ENCODE peak calls at places on chromosome 3, in six cellular contexts. D is body of pancreas, R is stomach, K is fibroblast of mammary gland, F is epithelial cell of esophagus, Z is HL-60. X is an unnamed sample.

GRCh38 chr3:31613654-31614053 is 80.9 kb downstream of the STT3B start:
- DNase-seq in D (no peak), Z (no peak), R (no peak), K (no peak), F (no peak), X (no peak)

GRCh38 chr3:54065140-54065539 is 57.2 kb upstream of the CACNA2D3 start:
- DNase-seq in R (no peak), F (no peak), D (no peak), Z (no peak), K (no peak), X (no peak)

GRCh38 chr3:25784971-25785370 is 1.7 kb upstream of the NGLY1 start:
- DNase-seq in R (no peak), D (no peak), K (no peak), F (no peak), Z (no peak), X (no peak)

GRCh38 chr3:128424508-128425069 is 42.1 kb downstream of the DNAJB8 start:
- DNase-seq in F (no peak), R (no peak), K (peak), Z (no peak), D (no peak), X (peak)

GRCh38 chr3:47961815-47962606 is 54.2 kb downstream of the MAP4 start:
- DNase-seq in D (peak), F (peak), R (no peak), K (no peak), Z (no peak), X (no peak)

GRCh38 chr3:125157183-125157582 is 55.4 kb downstream of the SLC12A8 start:
- DNase-seq in D (no peak), F (no peak), Z (no peak), K (no peak), R (no peak), X (no peak)

GRCh38 chr3:153219147-153219546 is 57.1 kb downstream of the RAP2B start:
- DNase-seq in F (peak), Z (no peak), R (no peak), D (no peak), K (peak), X (no peak)

GRCh38 chr3:168116279-168116678 is 20.6 kb upstream of the GOLIM4 start:
- DNase-seq in K (peak), D (peak), F (peak), R (peak), Z (no peak), X (peak)

DNA sequence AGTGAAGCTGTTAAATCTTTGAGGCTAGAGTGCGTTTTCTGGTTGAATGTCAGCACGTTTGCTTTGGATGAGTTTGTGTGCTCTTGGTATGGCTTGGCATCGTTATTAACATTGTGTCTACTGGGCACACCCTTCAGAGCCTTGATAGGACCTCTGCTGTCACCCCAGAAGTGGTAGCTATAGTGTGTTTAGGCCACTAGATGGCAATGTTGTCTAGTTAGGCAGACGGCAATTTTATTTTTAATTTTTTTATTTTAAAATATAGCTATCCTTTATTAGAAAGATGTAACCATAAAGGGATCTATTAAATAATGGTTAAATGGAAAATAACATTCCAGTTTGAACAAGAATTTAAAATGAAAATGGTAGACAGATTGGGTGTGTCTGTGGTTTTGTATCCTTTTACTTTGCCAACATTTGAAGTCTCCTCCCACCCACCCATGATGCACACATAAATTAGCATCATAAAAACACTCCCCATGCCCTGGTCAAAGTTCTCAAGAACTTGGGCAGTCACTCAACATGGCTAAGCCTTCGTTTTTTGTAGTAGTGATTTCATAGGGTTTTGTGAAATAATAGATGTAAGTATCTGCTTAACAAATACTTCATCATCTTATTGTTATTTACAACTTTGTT is 200.7 kb downstream of the KCNH8 start:
- DNase-seq in Z (peak), D (no peak), R (no peak), F (peak), K (peak), X (peak)
- TF ChIP-seq CTCF in Z (peak), D (peak), R (no peak), F (peak), K (peak), X (peak)

GRCh38 chr3:11600501-11601282 is 43.0 kb downstream of the VGLL4 start:
- DNase-seq in D (peak), K (peak), R (peak), Z (no peak), F (peak), X (peak)

GRCh38 chr3:11603628-11604027 is 40.1 kb downstream of the VGLL4 start:
- DNase-seq in R (no peak), Z (no peak), D (no peak), K (peak), F (no peak), X (peak)

GRCh38 chr3:11602886-11603285 is 40.8 kb downstream of the VGLL4 start:
- DNase-seq in K (no peak), D (no peak), Z (no peak), R (no peak), F (no peak), X (no peak)

GRCh38 chr3:11602441-11602840 is 41.3 kb downstream of the VGLL4 start:
- DNase-seq in K (no peak), D (no peak), R (no peak), F (no peak), Z (no peak), X (no peak)

DNA sequence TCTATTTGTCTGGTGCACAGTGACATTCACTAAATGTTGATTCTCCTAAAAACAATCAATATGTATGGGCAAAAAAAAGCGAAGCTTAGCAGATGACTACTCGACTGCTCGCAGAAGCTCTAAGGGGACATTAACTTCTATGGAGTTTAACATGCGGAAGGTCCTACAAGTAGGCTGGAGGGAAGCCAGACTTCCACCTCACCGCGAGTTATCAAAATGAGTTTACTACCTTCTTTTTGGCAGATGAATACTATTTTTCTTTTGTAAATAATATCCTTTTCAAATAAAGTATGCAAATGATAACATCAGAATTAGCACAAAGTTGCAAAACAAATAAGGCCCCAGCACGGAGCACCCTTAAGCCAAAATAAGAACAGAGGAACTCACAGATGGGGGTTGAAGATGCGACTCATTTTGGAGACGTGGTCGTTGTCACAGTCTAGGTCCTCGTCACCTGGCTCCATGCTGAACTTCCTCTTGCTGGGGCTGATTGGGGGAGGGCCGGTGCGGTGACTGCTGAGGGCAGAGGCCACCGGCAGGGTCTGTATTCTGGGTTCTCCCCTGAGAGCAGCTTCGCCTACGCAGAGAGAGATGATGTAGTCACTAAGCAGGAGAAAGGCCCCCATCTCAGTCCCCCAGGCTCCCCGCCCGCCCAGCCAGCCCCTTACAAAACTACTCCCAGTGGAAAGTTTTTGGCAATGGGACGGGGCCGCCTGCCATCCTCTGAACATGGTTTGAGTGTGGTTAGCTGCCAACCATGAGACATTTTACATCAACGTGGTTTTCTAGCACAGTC is 42.1 kb downstream of the VGLL4 start:
- DNase-seq in D (no peak), Z (peak), R (peak), K (peak), F (no peak), X (peak)
- H3K4me3 ChIP-seq in D (no peak), Z (no peak), R (no peak), K (no peak), F (no peak), X (no peak)

DNA sequence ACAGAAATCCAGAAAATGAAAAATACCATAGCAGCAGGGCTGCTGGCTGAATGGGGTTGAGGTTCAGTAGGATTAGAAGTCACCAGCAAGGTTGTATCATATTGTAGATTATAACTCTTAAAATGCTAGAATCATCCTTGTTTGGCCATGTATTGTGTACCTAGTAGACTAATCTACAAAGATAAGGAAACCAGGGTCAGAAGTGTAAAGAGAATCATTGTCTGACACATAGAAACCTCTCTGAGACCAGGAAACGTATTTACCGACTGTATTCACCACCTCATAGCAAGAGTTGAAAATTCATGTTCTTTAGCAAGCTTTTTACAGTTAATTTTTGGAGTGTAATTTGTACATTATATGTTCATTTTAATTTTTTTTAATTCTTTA is 168.8 kb downstream of the ECT2 start:
- DNase-seq in Z (no peak), R (no peak), K (no peak), F (no peak), D (no peak), X (no peak)
- TF ChIP-seq CTCF in Z (no peak), R (no peak), K (no peak), F (no peak), D (no peak), X (no peak)

GRCh38 chr3:49802719-49803463 is at the start of gene INKA1:
- DNase-seq in K (peak), Z (peak), R (peak), D (peak), F (peak), X (peak)

GRCh38 chr3:49805367-49805782 is 2.3 kb downstream of the INKA1 start:
- DNase-seq in D (peak), F (peak), K (peak), Z (peak), R (peak), X (peak)

GRCh38 chr3:49803464-49804140 is 541 bp downstream of the INKA1 start:
- DNase-seq in F (peak), Z (peak), D (no peak), R (no peak), K (no peak), X (peak)

GRCh38 chr3:49805884-49806701 is 3.0 kb downstream of the INKA1 start:
- DNase-seq in Z (peak), K (no peak), D (no peak), F (no peak), R (no peak), X (peak)

GRCh38 chr3:49804141-49805041 is 1.3 kb downstream of the INKA1 start:
- DNase-seq in D (no peak), Z (no peak), R (no peak), F (no peak), K (no peak), X (peak)
- H3K4me3 ChIP-seq in D (no peak), Z (peak), R (peak), F (peak), K (peak), X (peak)

DNA sequence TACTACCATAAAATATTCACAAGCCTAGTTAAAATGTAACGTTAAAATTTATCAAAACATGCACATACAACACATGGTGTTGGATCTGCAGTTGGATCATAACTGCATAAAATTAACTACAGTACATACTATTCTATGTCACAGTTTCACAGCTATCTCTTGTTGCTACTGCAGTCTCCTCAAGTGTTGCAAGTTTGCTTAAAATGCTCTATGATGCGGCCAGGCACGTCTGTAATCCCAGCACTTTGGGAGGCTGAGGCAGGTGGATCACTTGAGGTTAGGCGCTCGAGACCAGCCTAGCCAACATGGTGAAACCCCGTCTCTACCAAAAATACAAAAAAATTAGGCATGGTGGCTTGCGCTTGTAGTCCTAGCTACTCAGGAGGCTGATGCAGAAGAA is 10.3 kb downstream of the PPP1R2 start:
- DNase-seq in R (no peak), Z (no peak), F (no peak), K (no peak), D (no peak), X (no peak)
- TF ChIP-seq CTCF in R (no peak), Z (no peak), F (no peak), K (no peak), D (no peak), X (no peak)

GRCh38 chr3:114216186-114216970 is 21.0 kb downstream of the ZNF80 start:
- DNase-seq in K (peak), Z (no peak), F (no peak), D (no peak), R (no peak), X (peak)

GRCh38 chr3:114213669-114214541 is 23.5 kb downstream of the ZNF80 start:
- DNase-seq in D (no peak), Z (peak), R (no peak), F (peak), K (peak), X (peak)

GRCh38 chr3:114214542-114215341 is 22.6 kb downstream of the ZNF80 start:
- DNase-seq in D (no peak), R (no peak), Z (no peak), K (no peak), F (no peak), X (no peak)

GRCh38 chr3:114212646-114213045 is 24.7 kb downstream of the ZNF80 start:
- DNase-seq in K (no peak), Z (no peak), D (no peak), R (no peak), F (no peak), X (no peak)

GRCh38 chr3:114213262-114213668 is 24.1 kb downstream of the ZNF80 start:
- DNase-seq in K (peak), F (no peak), R (no peak), D (no peak), Z (no peak), X (peak)
- H3K4me3 ChIP-seq in K (no peak), F (no peak), R (no peak), D (no peak), Z (peak), X (no peak)

GRCh38 chr3:8887435-8888295 is 75.6 kb downstream of the RAD18 start:
- DNase-seq in Z (no peak), D (no peak), R (no peak), F (no peak), K (no peak), X (peak)
- TF ChIP-seq CTCF in Z (no peak), D (no peak), R (no peak), F (no peak), K (no peak), X (no peak)